ENCODE peak calls at places on chromosome 22, in nine cellular contexts. V is sciatic nerve; C is Peyer's patch; U is choroid plexus epithelial cell; T is RWPE1; K is GM12864; S is stimulated activated CD4-positive, alpha-beta T cell treated with anti-CD3 and anti-CD28 coated beads, Interleukin-1b, Interleukin-23, amount 100 ng/mL, for 24 hours; A is HTR-8/SVneo; I is COLO829. W is an unnamed sample.

GRCh38 chr22:37741312-37741795 is 44.5 kb downstream of the TRIOBP start:
- DNase-seq in I (no peak), K (no peak), A (peak), T (peak), U (peak), C (no peak), S (no peak), V (peak), W (no peak)

GRCh38 chr22:48702573-48703264 is 1125.0 kb downstream of the BRD1 start:
- DNase-seq in C (no peak), A (no peak), S (no peak), I (peak), U (no peak), K (no peak), T (no peak), V (peak), W (no peak)

GRCh38 chr22:36419177-36419911 is 31.6 kb upstream of the MYH9 start:
- DNase-seq in C (no peak), S (no peak), K (no peak), U (peak), I (peak), V (peak), A (no peak), T (no peak), W (no peak)

GRCh38 chr22:25644122-25644521 is 79.6 kb downstream of the GRK3 start:
- DNase-seq in A (no peak), T (no peak), U (no peak), I (no peak), S (no peak), K (no peak), V (no peak), C (no peak), W (no peak)

GRCh38 chr22:43201486-43202219 is 14.7 kb upstream of the TTLL12 start:
- DNase-seq in K (no peak), U (no peak), V (no peak), S (no peak), T (no peak), I (no peak), A (no peak), C (no peak), W (no peak)

GRCh38 chr22:26673485-26673884 is 16.1 kb downstream of the MIAT start:
- DNase-seq in V (no peak), A (no peak), U (peak), K (no peak), C (no peak), I (no peak), T (peak), S (no peak), W (no peak)

GRCh38 chr22:39349506-39349966 is 255 bp upstream of the SYNGR1 start:
- DNase-seq in T (no peak), C (no peak), V (peak), K (no peak), A (peak), S (no peak), I (peak), U (no peak), W (no peak)

GRCh38 chr22:42939451-42939881 is 75.5 kb downstream of the PACSIN2 start:
- DNase-seq in U (no peak), V (no peak), K (no peak), C (no peak), S (no peak), I (no peak), A (no peak), T (no peak), W (no peak)

GRCh38 chr22:37804886-37805857 is 2.6 kb upstream of the GCAT start:
- DNase-seq in A (peak), C (peak), I (peak), U (peak), S (peak), V (peak), K (no peak), T (peak), W (peak)

GRCh38 chr22:36395922-36396321 is 8.2 kb upstream of the MYH9 start:
- DNase-seq in T (peak), A (no peak), V (no peak), C (no peak), K (no peak), I (no peak), U (peak), S (no peak), W (peak)

GRCh38 chr22:46846154-46846831 is 83.8 kb downstream of the TBC1D22A start:
- DNase-seq in I (no peak), C (no peak), K (no peak), S (no peak), U (no peak), A (no peak), T (peak), V (no peak), W (no peak)

GRCh38 chr22:37753746-37754145 is 54.0 kb upstream of the GCAT start:
- DNase-seq in S (no peak), T (no peak), U (no peak), V (no peak), I (no peak), K (no peak), A (no peak), C (no peak), W (no peak)

GRCh38 chr22:27578937-27579617 is 222.5 kb downstream of the MN1 start:
- DNase-seq in S (no peak), I (no peak), C (no peak), K (no peak), U (peak), T (no peak), V (no peak), A (no peak), W (no peak)